ENCODE peak calls at places on chromosomes 4 and X, in eight cellular contexts. G is stimulated activated naive B cell treated with anti-CD40 and anti-IgM and Interleukin-4, amounts not matched to agents 10 μg/mL and 1 μg/mL and 100 μg/mL, for 72 hours; U is stromal cell of bone marrow; N is dorsolateral prefrontal cortex; Z is amniotic epithelial cell; L is activated T-cell treated with anti-CD3 and anti-CD28 coated beads, Interleukin-2, amount 50 U/mL, for 1 hour; I is effector memory CD8-positive, alpha-beta T cell; M is RPMI7951. T is an unnamed sample.

GRCh38 chr4:58734030-58734673 is 1624.0 kb upstream of the IGFBP7 start:
- DNase-seq in G (no peak), U (no peak), N (no peak), Z (peak), L (no peak), I (no peak), M (no peak), T (no peak)

GRCh38 chrX:7904557-7904956 is 22.7 kb downstream of the PNPLA4 start:
- DNase-seq in G (no peak), U (no peak), N (no peak), Z (peak), L (no peak), I (no peak), M (no peak), T (peak)

GRCh38 chrX:45404206-45404605 is 203.5 kb upstream of the DIPK2B start:
- DNase-seq in G (no peak), U (no peak), N (no peak), Z (no peak), L (no peak), I (no peak), M (no peak), T (no peak)

GRCh38 chr4:119835511-119835910 is 206.9 kb upstream of the PDE5A start:
- DNase-seq in G (no peak), U (peak), N (no peak), Z (peak), L (no peak), I (no peak), M (no peak), T (peak)

GRCh38 chr4:177596035-177596434 is 153.8 kb upstream of the AGA start:
- DNase-seq in G (no peak), U (peak), N (no peak), Z (peak), L (no peak), I (no peak), M (peak), T (peak)

GRCh38 chr4:127503111-127503510 is 129.6 kb upstream of the INTU start:
- DNase-seq in G (no peak), U (no peak), N (no peak), Z (no peak), L (no peak), I (no peak), M (no peak), T (no peak)

GRCh38 chrX:39491548-39492297 is 606.0 kb downstream of the BCOR start:
- DNase-seq in G (peak), U (no peak), N (no peak), Z (no peak), L (peak), I (peak), M (no peak), T (no peak)

GRCh38 chr4:166816901-166817300 is 417.4 kb downstream of the SPOCK3 start:
- DNase-seq in G (no peak), U (no peak), N (no peak), Z (peak), L (no peak), I (no peak), M (no peak), T (no peak)

GRCh38 chrX:40314070-40314469 is 216.3 kb upstream of the BCOR start:
- DNase-seq in G (no peak), U (no peak), N (no peak), Z (no peak), L (no peak), I (no peak), M (no peak), T (no peak)